ENCODE peak calls at places on chromosome 13, in nine cellular contexts. X is glutamatergic neuron; E is stimulated activated CD4-positive, alpha-beta T cell treated with anti-CD3 and anti-CD28 coated beads, Interleukin-4, amount 100 ng/mL, for 48 hours; W is mesenteric fat pad; B is Calu3; D is osteocyte; N is T-helper 17 cell; J is activated naive CD4-positive, alpha-beta T cell treated with anti-CD3 and anti-CD28 coated beads, Interleukin-2, amount 50 U/mL, for 72 hours; G is A549. Q is an unnamed sample.

GRCh38 chr13:60716296-60716695 is 319.3 kb downstream of the TDRD3 start:
- DNase-seq in W (no peak), B (no peak), J (no peak), E (no peak), G (no peak), X (no peak), N (no peak), D (no peak), Q (no peak)

GRCh38 chr13:48731957-48732569 is 78.3 kb downstream of the CYSLTR2 start:
- DNase-seq in X (peak), D (no peak), J (peak), E (peak), B (peak), W (no peak), G (peak), N (peak), Q (no peak)

GRCh38 chr13:41465215-41465907 is 8.0 kb downstream of the RGCC start:
- DNase-seq in W (no peak), J (peak), D (no peak), G (no peak), E (peak), B (no peak), N (peak), X (no peak), Q (no peak)

GRCh38 chr13:50934735-50935419 is 25.3 kb downstream of the RNASEH2B start:
- DNase-seq in X (no peak), J (no peak), B (no peak), D (no peak), E (no peak), W (no peak), N (no peak), G (no peak), Q (no peak)

GRCh38 chr13:93727301-93728141 is 500.9 kb downstream of the GPC6 start:
- DNase-seq in B (no peak), E (no peak), G (no peak), D (no peak), W (no peak), J (no peak), N (no peak), X (no peak), Q (no peak)

GRCh38 chr13:114296902-114297301 is 15.5 kb downstream of the UPF3A start:
- DNase-seq in W (no peak), B (no peak), J (no peak), D (no peak), N (no peak), E (no peak), X (no peak), G (no peak), Q (no peak)

GRCh38 chr13:99968521-99969367 is 2.8 kb downstream of the ZIC5 start:
- DNase-seq in G (no peak), N (no peak), D (no peak), B (no peak), J (peak), W (peak), X (no peak), E (no peak), Q (no peak)

GRCh38 chr13:111043575-111043982 is 71.5 kb upstream of the ARHGEF7 start:
- DNase-seq in D (no peak), X (no peak), B (peak), W (no peak), E (no peak), N (no peak), G (no peak), J (no peak), Q (no peak)

GRCh38 chr13:107834717-107835116 is 380.6 kb downstream of the LIG4 start:
- DNase-seq in J (no peak), N (no peak), X (no peak), D (no peak), B (no peak), E (no peak), W (no peak), G (no peak), Q (no peak)

GRCh38 chr13:91347212-91347995 is at the start of gene MIR17HG:
- DNase-seq in N (peak), D (peak), G (peak), E (peak), J (peak), B (peak), W (peak), X (peak), Q (peak)